ENCODE peak calls at places on chromosome 4, in seven cellular contexts. One of them, this sample, is unnamed.

GRCh38 chr4:161419822-161420221 is 744.0 kb downstream of the FSTL5 start:
- DNase-seq in kidney: no peak
- DNase-seq in endothelial cell: peak
- DNase-seq in neural crest cell: no peak
- DNase-seq in nephron progenitor cell: no peak
- DNase-seq in lower leg skin: no peak
- DNase-seq in upper lobe of left lung: no peak
- DNase-seq in this sample: no peak

GRCh38 chr4:8281519-8282133 is 12.1 kb downstream of the HTRA3 start:
- DNase-seq in kidney: peak
- DNase-seq in endothelial cell: no peak
- DNase-seq in neural crest cell: no peak
- DNase-seq in nephron progenitor cell: no peak
- DNase-seq in lower leg skin: peak
- DNase-seq in upper lobe of left lung: no peak
- DNase-seq in this sample: no peak

GRCh38 chr4:73917081-73917501 is 47.9 kb downstream of the CXCL1 start:
- DNase-seq in kidney: no peak
- DNase-seq in endothelial cell: no peak
- DNase-seq in neural crest cell: no peak
- DNase-seq in nephron progenitor cell: no peak
- DNase-seq in lower leg skin: no peak
- DNase-seq in upper lobe of left lung: no peak
- DNase-seq in this sample: no peak

GRCh38 chr4:82136161-82136801 is 237.5 kb downstream of the HNRNPD start:
- DNase-seq in kidney: no peak
- DNase-seq in endothelial cell: no peak
- DNase-seq in neural crest cell: no peak
- DNase-seq in nephron progenitor cell: no peak
- DNase-seq in lower leg skin: no peak
- DNase-seq in upper lobe of left lung: no peak
- DNase-seq in this sample: no peak

GRCh38 chr4:110008540-110008939 is 95.9 kb downstream of the EGF start:
- DNase-seq in kidney: no peak
- DNase-seq in endothelial cell: no peak
- DNase-seq in neural crest cell: no peak
- DNase-seq in nephron progenitor cell: no peak
- DNase-seq in lower leg skin: no peak
- DNase-seq in upper lobe of left lung: no peak
- DNase-seq in this sample: no peak

GRCh38 chr4:153927546-153927945 is 138.7 kb upstream of the SFRP2 start:
- DNase-seq in kidney: no peak
- DNase-seq in endothelial cell: no peak
- DNase-seq in neural crest cell: no peak
- DNase-seq in nephron progenitor cell: no peak
- DNase-seq in lower leg skin: no peak
- DNase-seq in upper lobe of left lung: no peak
- DNase-seq in this sample: no peak

GRCh38 chr4:176011523-176011922 is 54.1 kb upstream of the WDR17 start:
- DNase-seq in kidney: no peak
- DNase-seq in endothelial cell: no peak
- DNase-seq in neural crest cell: no peak
- DNase-seq in nephron progenitor cell: no peak
- DNase-seq in lower leg skin: no peak
- DNase-seq in upper lobe of left lung: no peak
- DNase-seq in this sample: no peak

GRCh38 chr4:4852591-4853362 is 6.7 kb upstream of the MSX1 start:
- DNase-seq in kidney: peak
- DNase-seq in endothelial cell: peak
- DNase-seq in neural crest cell: peak
- DNase-seq in nephron progenitor cell: peak
- DNase-seq in lower leg skin: no peak
- DNase-seq in upper lobe of left lung: no peak
- DNase-seq in this sample: no peak

GRCh38 chr4:31081375-31081774 is 361.2 kb downstream of the PCDH7 start:
- DNase-seq in kidney: no peak
- DNase-seq in endothelial cell: no peak
- DNase-seq in neural crest cell: no peak
- DNase-seq in nephron progenitor cell: no peak
- DNase-seq in lower leg skin: no peak
- DNase-seq in upper lobe of left lung: no peak
- DNase-seq in this sample: no peak

GRCh38 chr4:116724249-116724648 is 361.1 kb downstream of the TRAM1L1 start:
- DNase-seq in kidney: no peak
- DNase-seq in endothelial cell: no peak
- DNase-seq in neural crest cell: no peak
- DNase-seq in nephron progenitor cell: no peak
- DNase-seq in lower leg skin: no peak
- DNase-seq in upper lobe of left lung: no peak
- DNase-seq in this sample: no peak

GRCh38 chr4:27270435-27270834 is 409.8 kb downstream of the STIM2 start:
- DNase-seq in kidney: no peak
- DNase-seq in endothelial cell: no peak
- DNase-seq in neural crest cell: no peak
- DNase-seq in nephron progenitor cell: no peak
- DNase-seq in lower leg skin: no peak
- DNase-seq in upper lobe of left lung: no peak
- DNase-seq in this sample: no peak

GRCh38 chr4:169164669-169165415 is 105.9 kb downstream of the SH3RF1 start:
- DNase-seq in kidney: no peak
- DNase-seq in endothelial cell: no peak
- DNase-seq in neural crest cell: no peak
- DNase-seq in nephron progenitor cell: no peak
- DNase-seq in lower leg skin: no peak
- DNase-seq in upper lobe of left lung: no peak
- DNase-seq in this sample: no peak

GRCh38 chr4:152778656-152779512 is 646 bp downstream of the TIGD4 start:
- DNase-seq in kidney: peak
- DNase-seq in endothelial cell: peak
- DNase-seq in neural crest cell: peak
- DNase-seq in nephron progenitor cell: peak
- DNase-seq in lower leg skin: peak
- DNase-seq in upper lobe of left lung: peak
- DNase-seq in this sample: peak

GRCh38 chr4:56619160-56619559 is 61.9 kb downstream of the HOPX start:
- DNase-seq in kidney: no peak
- DNase-seq in endothelial cell: no peak
- DNase-seq in neural crest cell: no peak
- DNase-seq in nephron progenitor cell: no peak
- DNase-seq in lower leg skin: no peak
- DNase-seq in upper lobe of left lung: no peak
- DNase-seq in this sample: no peak

GRCh38 chr4:82493721-82494425 is 63.5 kb downstream of the ENOPH1 start:
- DNase-seq in kidney: no peak
- DNase-seq in endothelial cell: no peak
- DNase-seq in neural crest cell: no peak
- DNase-seq in nephron progenitor cell: no peak
- DNase-seq in lower leg skin: no peak
- DNase-seq in upper lobe of left lung: no peak
- DNase-seq in this sample: no peak

GRCh38 chr4:112170451-112170993 is 25.3 kb downstream of the FAM241A start:
- DNase-seq in kidney: no peak
- DNase-seq in endothelial cell: no peak
- DNase-seq in neural crest cell: no peak
- DNase-seq in nephron progenitor cell: no peak
- DNase-seq in lower leg skin: no peak
- DNase-seq in upper lobe of left lung: no peak
- DNase-seq in this sample: no peak

GRCh38 chr4:183905081-183905592 is at the start of gene STOX2:
- DNase-seq in kidney: peak
- DNase-seq in endothelial cell: peak
- DNase-seq in neural crest cell: peak
- DNase-seq in nephron progenitor cell: peak
- DNase-seq in lower leg skin: peak
- DNase-seq in upper lobe of left lung: peak
- DNase-seq in this sample: no peak

GRCh38 chr4:176824645-176825366 is 32.1 kb upstream of the VEGFC start:
- DNase-seq in kidney: no peak
- DNase-seq in endothelial cell: no peak
- DNase-seq in neural crest cell: no peak
- DNase-seq in nephron progenitor cell: no peak
- DNase-seq in lower leg skin: no peak
- DNase-seq in upper lobe of left lung: peak
- DNase-seq in this sample: no peak

GRCh38 chr4:13535708-13536361 is 8.5 kb downstream of the NKX3-2 start:
- DNase-seq in kidney: no peak
- DNase-seq in endothelial cell: peak
- DNase-seq in neural crest cell: no peak
- DNase-seq in nephron progenitor cell: no peak
- DNase-seq in lower leg skin: no peak
- DNase-seq in upper lobe of left lung: no peak
- DNase-seq in this sample: no peak

GRCh38 chr4:18022572-18023039 is 1.1 kb upstream of the LCORL start:
- DNase-seq in kidney: no peak
- DNase-seq in endothelial cell: no peak
- DNase-seq in neural crest cell: no peak
- DNase-seq in nephron progenitor cell: no peak
- DNase-seq in lower leg skin: no peak
- DNase-seq in upper lobe of left lung: no peak
- DNase-seq in this sample: no peak

DNA sequence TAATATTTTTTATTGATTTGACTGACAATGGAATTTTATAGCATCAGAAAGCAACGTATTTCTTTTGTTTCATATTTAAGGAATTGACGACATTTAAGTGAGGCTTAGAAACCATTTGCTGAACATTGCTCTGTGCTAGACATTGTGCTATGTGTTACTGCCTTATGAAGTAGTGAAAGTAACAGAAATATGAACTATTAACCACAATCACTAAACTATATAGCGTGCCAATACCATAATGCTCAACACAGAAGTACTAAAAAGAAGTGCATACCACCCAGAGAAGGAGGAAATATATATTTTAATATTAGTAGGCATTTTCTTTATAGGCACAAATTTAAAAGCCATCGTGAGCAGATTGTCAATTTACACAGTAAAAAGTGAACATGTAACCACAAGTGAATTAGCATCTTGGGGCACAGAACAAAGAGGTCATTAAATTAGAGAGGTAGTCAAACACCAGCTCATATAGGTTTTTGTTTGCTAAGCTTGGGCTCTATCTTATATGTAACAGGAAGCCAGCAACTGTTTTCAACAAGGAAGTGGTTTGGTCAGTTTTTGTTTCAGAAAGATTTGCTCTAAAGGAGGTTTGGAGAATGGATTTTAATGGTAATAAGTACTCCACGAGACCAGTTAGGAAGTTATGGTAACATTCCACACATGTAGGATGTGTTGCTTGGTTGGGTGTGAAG is 270.7 kb downstream of the GRXCR1 start:
- DNase-seq in kidney: no peak
- DNase-seq in endothelial cell: no peak
- DNase-seq in neural crest cell: no peak
- DNase-seq in nephron progenitor cell: no peak
- DNase-seq in lower leg skin: no peak
- DNase-seq in upper lobe of left lung: no peak
- DNase-seq in this sample: no peak
- TF ChIP-seq CTCF in kidney: no peak
- TF ChIP-seq CTCF in endothelial cell: no peak
- TF ChIP-seq CTCF in neural crest cell: no peak
- TF ChIP-seq CTCF in nephron progenitor cell: no peak
- TF ChIP-seq CTCF in lower leg skin: no peak
- TF ChIP-seq CTCF in upper lobe of left lung: no peak
- TF ChIP-seq CTCF in this sample: no peak

DNA sequence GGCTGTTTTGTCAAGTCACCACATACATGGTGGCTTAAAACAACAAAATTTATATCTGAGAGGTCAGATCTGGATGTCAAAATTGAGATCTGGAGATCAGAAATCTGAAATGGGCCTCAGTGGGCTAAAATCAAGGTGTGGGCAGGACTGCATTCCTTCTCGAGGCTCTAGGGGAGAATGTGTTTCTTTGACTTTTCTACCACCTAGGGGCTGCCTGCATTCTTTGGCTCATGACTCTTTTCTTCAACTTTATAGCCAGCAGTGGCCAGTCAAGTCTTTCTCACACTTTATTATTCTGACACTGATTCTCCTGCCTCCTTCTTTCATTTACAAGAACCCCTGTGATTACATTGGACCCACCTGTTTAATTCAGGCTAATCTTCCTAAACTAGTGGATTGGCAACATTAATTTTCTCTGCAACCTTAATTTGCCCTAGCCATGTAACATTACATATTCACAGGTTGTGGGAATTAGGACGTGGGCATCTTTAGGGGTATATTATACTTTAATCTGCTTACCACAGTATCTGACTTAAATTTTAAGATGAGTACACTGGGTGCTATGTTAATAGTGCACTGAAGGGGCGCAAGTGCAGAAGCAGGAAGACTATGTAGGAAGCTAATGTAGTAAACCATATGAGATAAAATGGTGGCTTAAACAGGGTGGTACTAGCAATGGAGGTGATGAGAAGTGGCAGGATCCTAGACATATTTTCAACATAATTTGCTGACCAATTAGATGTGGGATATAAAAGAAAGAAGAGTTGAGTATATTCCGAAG is 188.0 kb downstream of the SLC4A4 start:
- DNase-seq in kidney: no peak
- DNase-seq in endothelial cell: no peak
- DNase-seq in neural crest cell: no peak
- DNase-seq in nephron progenitor cell: no peak
- DNase-seq in lower leg skin: no peak
- DNase-seq in upper lobe of left lung: no peak
- DNase-seq in this sample: no peak
- TF ChIP-seq CTCF in kidney: no peak
- TF ChIP-seq CTCF in endothelial cell: no peak
- TF ChIP-seq CTCF in neural crest cell: peak
- TF ChIP-seq CTCF in nephron progenitor cell: no peak
- TF ChIP-seq CTCF in lower leg skin: no peak
- TF ChIP-seq CTCF in upper lobe of left lung: no peak
- TF ChIP-seq CTCF in this sample: no peak

DNA sequence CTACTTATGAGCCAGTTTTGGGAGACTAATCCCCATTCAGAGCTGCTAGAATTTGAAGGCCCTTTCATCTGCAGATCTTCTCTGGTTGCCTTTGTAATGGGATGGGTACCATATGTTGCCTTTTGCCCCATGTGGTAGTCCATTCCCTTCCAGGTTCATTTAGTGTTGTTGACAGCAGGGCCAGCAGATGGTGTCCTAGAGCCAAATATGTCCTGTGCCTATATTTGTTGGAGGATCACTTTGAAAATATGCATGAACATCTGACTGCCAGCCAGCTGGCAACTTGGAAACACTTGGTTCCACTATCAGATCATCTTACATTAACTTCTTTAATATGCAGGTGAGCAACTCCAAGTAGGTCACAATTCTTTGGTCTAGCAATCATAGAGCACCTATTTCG is 30.4 kb downstream of the CFAP299 start:
- DNase-seq in kidney: no peak
- DNase-seq in endothelial cell: peak
- DNase-seq in neural crest cell: peak
- DNase-seq in nephron progenitor cell: peak
- DNase-seq in lower leg skin: no peak
- DNase-seq in upper lobe of left lung: peak
- DNase-seq in this sample: peak
- TF ChIP-seq CTCF in kidney: peak
- TF ChIP-seq CTCF in endothelial cell: peak
- TF ChIP-seq CTCF in neural crest cell: peak
- TF ChIP-seq CTCF in nephron progenitor cell: peak
- TF ChIP-seq CTCF in lower leg skin: no peak
- TF ChIP-seq CTCF in upper lobe of left lung: peak
- TF ChIP-seq CTCF in this sample: peak

DNA sequence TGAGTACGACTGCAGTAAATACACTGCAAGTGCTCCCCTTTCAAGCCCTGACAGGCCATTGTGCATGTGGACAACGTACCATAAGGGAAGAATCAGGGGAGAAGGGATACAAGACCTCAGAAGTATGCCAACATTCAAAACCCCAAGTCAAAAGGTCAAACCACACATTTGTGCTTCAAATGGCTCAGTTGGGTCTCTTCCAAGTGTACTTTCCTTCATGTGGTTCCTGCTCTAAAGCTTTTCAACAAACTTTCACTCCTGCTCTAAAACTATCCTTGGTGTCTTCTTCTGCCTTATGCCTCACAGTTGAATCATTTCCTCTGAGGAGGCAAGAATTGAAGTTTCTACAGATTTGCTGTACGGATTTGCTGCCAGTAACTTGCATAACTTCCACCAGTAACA is 305.7 kb upstream of the SLIT2 start:
- DNase-seq in kidney: no peak
- DNase-seq in endothelial cell: no peak
- DNase-seq in neural crest cell: no peak
- DNase-seq in nephron progenitor cell: no peak
- DNase-seq in lower leg skin: no peak
- DNase-seq in upper lobe of left lung: no peak
- DNase-seq in this sample: no peak
- TF ChIP-seq CTCF in kidney: no peak
- TF ChIP-seq CTCF in endothelial cell: no peak
- TF ChIP-seq CTCF in neural crest cell: no peak
- TF ChIP-seq CTCF in nephron progenitor cell: no peak
- TF ChIP-seq CTCF in lower leg skin: no peak
- TF ChIP-seq CTCF in upper lobe of left lung: no peak
- TF ChIP-seq CTCF in this sample: no peak